ENCODE peak calls at places on chromosomes 3 and 15, in eight cellular contexts. G is SK-N-SH, F is IMR-90, N is neural progenitor cell, M is hepatocyte, K is PC-3, E is mammary epithelial cell, U is H1. V is an unnamed sample.

GRCh38 chr3:123667784-123668183 is 82.9 kb upstream of the HACD2 start:
- DNase-seq in G (no peak), F (peak), N (no peak), M (no peak), K (peak), E (no peak), U (no peak), V (no peak)

GRCh38 chr3:193638833-193639232 is 45.8 kb downstream of the OPA1 start:
- DNase-seq in G (no peak), F (no peak), N (no peak), M (no peak), K (no peak), E (no peak), U (no peak), V (no peak)

GRCh38 chr3:171676600-171677175 is 133.6 kb downstream of the PLD1 start:
- DNase-seq in G (no peak), F (no peak), N (no peak), M (peak), K (no peak), E (no peak), U (no peak), V (no peak)

GRCh38 chr3:14319654-14320182 is 82.7 kb upstream of the SLC6A6 start:
- DNase-seq in G (peak), F (peak), N (peak), M (peak), K (peak), E (peak), U (peak), V (peak)

GRCh38 chr3:117898722-117899121 is 1135.9 kb downstream of the IGSF11 start:
- DNase-seq in G (no peak), F (no peak), N (peak), M (peak), K (peak), E (peak), U (no peak), V (no peak)

GRCh38 chr3:51379301-51379700 is 5.8 kb upstream of the MANF start:
- DNase-seq in G (no peak), F (no peak), N (no peak), M (no peak), K (no peak), E (no peak), U (no peak), V (no peak)

GRCh38 chr3:129829640-129830039 is 63.9 kb downstream of the TMCC1 start:
- DNase-seq in G (peak), F (peak), N (peak), M (peak), K (peak), E (peak), U (no peak), V (peak)

GRCh38 chr15:98963459-98963858 is 44.1 kb downstream of the PGPEP1L start:
- DNase-seq in G (no peak), F (no peak), N (no peak), M (no peak), K (no peak), E (no peak), U (no peak), V (peak)

GRCh38 chr15:49101536-49101935 is 53.9 kb downstream of the COPS2 start:
- DNase-seq in G (no peak), F (peak), N (no peak), M (no peak), K (no peak), E (no peak), U (no peak), V (no peak)

DNA sequence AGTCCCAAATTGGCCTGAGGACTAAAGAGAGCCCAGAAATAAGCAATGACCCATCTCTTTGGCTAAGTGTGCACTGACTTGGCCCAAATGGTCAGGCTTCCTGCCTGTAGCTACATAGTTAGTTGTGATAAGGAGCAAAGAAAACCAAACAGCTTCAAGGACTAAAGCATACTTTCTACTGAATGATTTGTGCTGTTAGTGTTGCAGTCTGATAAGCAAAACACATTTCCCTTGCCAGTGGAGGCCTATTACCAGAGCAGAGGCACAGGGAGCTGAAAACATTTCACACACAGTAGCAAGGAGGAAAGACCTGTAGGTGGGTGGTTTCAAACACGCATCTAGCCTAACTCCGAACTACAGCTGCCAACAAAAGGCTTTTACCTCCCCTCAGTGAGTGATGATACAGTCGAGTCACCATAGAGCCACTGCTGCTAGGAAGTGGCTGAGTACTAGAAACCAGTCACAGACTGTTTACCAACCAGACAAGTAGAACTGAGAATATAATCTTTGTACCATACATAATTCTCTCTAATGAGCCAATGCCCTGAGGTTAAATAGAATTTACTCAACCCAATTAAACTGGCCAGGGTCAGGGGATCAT is 222.3 kb upstream of the THBS1 start:
- DNase-seq in G (no peak), F (peak), N (no peak), M (no peak), K (peak), E (peak), U (no peak), V (peak)
- H2AFZ ChIP-seq in G (no peak), F (peak), N (peak), M (no peak), K (peak), E (peak), U (peak), V (no peak)

DNA sequence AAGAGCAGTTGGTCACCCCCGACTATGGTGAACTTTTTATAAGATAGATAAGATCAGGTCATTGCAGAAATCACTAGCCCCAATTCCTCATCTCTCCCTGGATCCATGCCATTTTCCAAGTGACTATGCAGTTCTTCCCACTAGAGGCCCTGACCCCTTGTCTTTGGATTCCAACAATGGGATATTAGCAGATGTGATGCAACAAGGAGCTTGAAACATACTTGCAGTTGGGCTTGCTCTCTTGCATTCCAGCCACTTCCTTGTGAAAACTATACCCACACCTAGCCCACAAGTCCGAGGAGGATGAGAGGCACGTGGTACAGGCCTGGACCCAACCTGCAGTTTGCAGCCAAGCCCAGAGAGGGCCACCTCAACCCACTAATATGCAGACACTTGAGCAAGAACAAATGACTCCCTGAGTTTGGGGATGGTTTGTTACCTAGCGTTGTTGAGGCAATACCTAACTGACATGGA is 60.6 kb downstream of the SUCLG2 start:
- DNase-seq in G (no peak), F (peak), N (no peak), M (no peak), K (peak), E (peak), U (peak), V (no peak)
- TF ChIP-seq CTCF in G (peak), F (peak), N (peak), M (peak), K (peak), E (peak), U (peak), V (peak)

GRCh38 chr3:163863146-163863545 is 1215.2 kb downstream of the SI start:
- DNase-seq in G (no peak), F (no peak), N (no peak), M (no peak), K (peak), E (no peak), U (no peak), V (no peak)
- H2AFZ ChIP-seq in G (no peak), F (no peak), N (no peak), M (no peak), K (no peak), E (no peak), U (no peak), V (no peak)

GRCh38 chr15:68552773-68553172 is 26.0 kb upstream of the CORO2B start:
- DNase-seq in G (no peak), F (peak), N (no peak), M (no peak), K (peak), E (no peak), U (no peak), V (no peak)
- TF ChIP-seq CTCF in G (no peak), F (no peak), N (no peak), M (no peak), K (no peak), E (no peak), U (no peak), V (no peak)

GRCh38 chr15:100279446-100279845 is 62.3 kb downstream of the ADAMTS17 start:
- DNase-seq in G (no peak), F (no peak), N (no peak), M (no peak), K (no peak), E (no peak), U (no peak), V (no peak)

GRCh38 chr15:100275641-100276040 is 66.1 kb downstream of the ADAMTS17 start:
- DNase-seq in G (peak), F (no peak), N (no peak), M (no peak), K (no peak), E (no peak), U (no peak), V (no peak)

GRCh38 chr15:100278596-100279380 is 63.0 kb downstream of the ADAMTS17 start:
- DNase-seq in G (no peak), F (no peak), N (no peak), M (no peak), K (no peak), E (no peak), U (no peak), V (no peak)

GRCh38 chr15:100276519-100276918 is 65.3 kb downstream of the ADAMTS17 start:
- DNase-seq in G (peak), F (no peak), N (no peak), M (no peak), K (no peak), E (no peak), U (no peak), V (no peak)

DNA sequence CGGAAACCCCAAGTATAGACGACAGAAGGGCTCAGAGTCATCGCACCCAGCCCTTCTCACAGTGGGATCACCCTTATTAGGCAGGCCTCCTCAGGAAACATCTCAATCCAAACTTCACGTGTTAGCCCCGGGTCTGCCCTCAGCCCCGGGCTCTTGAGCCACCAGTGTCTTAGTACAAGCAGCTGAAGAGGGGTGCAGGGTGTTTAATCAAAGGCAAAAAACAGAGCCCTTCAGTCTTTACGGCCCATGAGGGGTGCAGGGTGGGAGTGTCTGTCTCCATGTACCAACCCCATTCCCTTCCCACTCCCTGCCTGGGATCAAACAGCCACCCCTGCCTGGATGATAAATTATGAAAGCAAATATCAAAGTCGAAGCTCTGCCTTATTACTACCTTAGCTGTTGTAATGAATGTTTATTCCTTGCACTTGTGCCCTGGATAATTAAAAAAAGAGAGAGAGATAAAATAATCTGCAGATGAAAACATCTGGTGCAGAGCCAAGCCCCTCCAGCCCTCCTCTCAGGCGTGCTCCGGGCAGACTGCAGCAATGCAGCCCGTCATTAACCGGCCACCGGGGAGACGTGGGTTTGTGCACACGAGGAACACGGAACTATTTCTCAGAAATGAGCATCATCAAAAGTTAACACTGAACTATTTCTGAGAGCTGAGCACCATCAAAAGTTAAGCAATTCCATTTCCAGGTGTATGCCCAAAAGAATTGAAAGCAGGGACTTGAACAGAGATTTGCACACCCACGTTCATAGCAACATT is 64.5 kb downstream of the ADAMTS17 start:
- DNase-seq in G (peak), F (no peak), N (no peak), M (no peak), K (no peak), E (no peak), U (no peak), V (no peak)
- H2AFZ ChIP-seq in G (no peak), F (no peak), N (peak), M (no peak), K (no peak), E (no peak), U (no peak), V (no peak)

GRCh38 chr3:157088506-157089454 is 71.2 kb downstream of the CCNL1 start:
- DNase-seq in G (peak), F (peak), N (peak), M (peak), K (peak), E (peak), U (peak), V (peak)
- TF ChIP-seq CTCF in G (no peak), F (peak), N (peak), M (no peak), K (peak), E (peak), U (no peak), V (no peak)

GRCh38 chr15:82263350-82263749 is 732 bp downstream of the SAXO2 start:
- DNase-seq in G (peak), F (no peak), N (peak), M (peak), K (peak), E (no peak), U (no peak), V (no peak)
- H2AFZ ChIP-seq in G (peak), F (peak), N (peak), M (peak), K (peak), E (peak), U (peak), V (peak)